ENCODE peak calls at places on chromosomes 6 and 20, in four cellular contexts. V, W, M and Y are unnamed samples.

GRCh38 chr20:22524393-22525015 is 59.9 kb downstream of the FOXA2 start:
- DNase-seq in M (no peak), V (no peak), W (no peak), Y (no peak)

GRCh38 chr6:37324131-37325033 is 29.4 kb upstream of the RNF8 start:
- DNase-seq in V (no peak), M (no peak), W (peak; percentile 36), Y (no peak)

GRCh38 chr6:170051229-170052172 is 239.4 kb downstream of the DLL1 start:
- DNase-seq in M (no peak), W (no peak), V (no peak), Y (no peak)

GRCh38 chr6:9520417-9521151 is 894.3 kb downstream of the TFAP2A start:
- DNase-seq in W (peak; percentile 78), M (no peak), V (no peak), Y (no peak)

GRCh38 chr6:52157301-52157930 is 28.8 kb upstream of the IL17A start:
- DNase-seq in W (no peak), M (no peak), V (no peak), Y (no peak)

GRCh38 chr6:116335612-116336011 is 35.1 kb upstream of the DSE start:
- DNase-seq in V (no peak), W (no peak), M (no peak), Y (no peak)

GRCh38 chr20:47360207-47360488 is 3.6 kb upstream of the ZMYND8 start:
- DNase-seq in M (no peak), W (peak; percentile 73), V (peak; percentile 70), Y (no peak)

GRCh38 chr6:66628917-66629316 is 921.9 kb upstream of the EYS start:
- DNase-seq in M (no peak), W (peak; percentile 49), V (no peak), Y (no peak)

GRCh38 chr6:42190784-42191183 is 4.0 kb downstream of the GUCA1B start:
- DNase-seq in V (peak; percentile 39), M (no peak), W (peak; percentile 79), Y (no peak)

GRCh38 chr6:148422085-148422484 is 79.4 kb downstream of the SASH1 start:
- DNase-seq in W (no peak), M (peak; percentile 17), V (no peak), Y (no peak)

GRCh38 chr6:26272171-26272631 is 92.8 kb upstream of the BTN3A2 start:
- DNase-seq in M (no peak), W (no peak), V (peak; percentile 73), Y (peak; percentile 33)

GRCh38 chr20:50312682-50313187 is 122.1 kb downstream of the CEBPB start:
- DNase-seq in V (no peak), W (peak; percentile 86), M (no peak), Y (no peak)

GRCh38 chr20:3071610-3072529 is at the start of gene OXT:
- DNase-seq in V (peak; percentile 53), W (no peak), M (no peak), Y (peak; percentile 65)

GRCh38 chr6:136985502-136985901 is 59.3 kb downstream of the IL20RA start:
- DNase-seq in W (no peak), V (no peak), M (no peak), Y (no peak)

GRCh38 chr6:16555550-16555949 is 205.7 kb downstream of the ATXN1 start:
- DNase-seq in V (no peak), M (no peak), W (no peak), Y (no peak)

GRCh38 chr6:111781055-111781708 is 92.1 kb downstream of the FYN start:
- DNase-seq in V (peak; percentile 48), W (peak; percentile 61), M (no peak), Y (no peak)

GRCh38 chr6:54060286-54060685 is 51.0 kb upstream of the MLIP start:
- DNase-seq in V (no peak), M (no peak), W (peak; percentile 38), Y (no peak)

GRCh38 chr6:140684776-140685550 is 1310.5 kb upstream of the CITED2 start:
- DNase-seq in V (no peak), W (no peak), M (no peak), Y (no peak)

GRCh38 chr6:135842618-135843392 is 8.7 kb upstream of the PDE7B start:
- DNase-seq in V (no peak), W (no peak), M (peak; percentile 23), Y (no peak)

GRCh38 chr6:136609878-136610706 is 59.9 kb upstream of the MAP7 start:
- DNase-seq in W (peak; percentile 100), V (peak; percentile 69), M (no peak), Y (no peak)

GRCh38 chr20:45998337-45998736 is 10.4 kb upstream of the MMP9 start:
- DNase-seq in W (no peak), M (no peak), V (no peak), Y (no peak)

GRCh38 chr6:15427360-15428070 is 181.6 kb downstream of the JARID2 start:
- DNase-seq in M (no peak), W (peak; percentile 56), V (no peak), Y (no peak)

GRCh38 chr6:53300656-53301551 is 47.8 kb downstream of the ELOVL5 start:
- DNase-seq in V (no peak), W (no peak), M (no peak), Y (peak; percentile 39)

GRCh38 chr6:117496383-117496990 is 14.0 kb downstream of the DCBLD1 start:
- DNase-seq in W (peak; percentile 62), V (no peak), M (no peak), Y (no peak)

GRCh38 chr6:85136310-85136709 is 313.6 kb upstream of the NT5E start:
- DNase-seq in V (no peak), W (no peak), M (no peak), Y (no peak)

GRCh38 chr6:31871068-31871659 is 7.6 kb downstream of the SLC44A4 start:
- DNase-seq in V (peak; percentile 17), M (no peak), W (peak; percentile 20), Y (no peak)

GRCh38 chr20:25045343-25045712 is 12.6 kb downstream of the ACSS1 start:
- DNase-seq in W (no peak), V (no peak), M (no peak), Y (no peak)

GRCh38 chr20:50020283-50020682 is 37.5 kb downstream of the SNAI1 start:
- DNase-seq in V (no peak), W (no peak), M (no peak), Y (no peak)

GRCh38 chr6:11911535-11911934 is 100.6 kb upstream of the HIVEP1 start:
- DNase-seq in W (no peak), M (no peak), V (no peak), Y (no peak)

GRCh38 chr6:120198033-120198432 is 848.5 kb upstream of the MAN1A1 start:
- DNase-seq in W (peak; percentile 92), M (no peak), V (peak; percentile 48), Y (no peak)

GRCh38 chr20:24780648-24781047 is 168.4 kb upstream of the CST7 start:
- DNase-seq in M (no peak), V (no peak), W (no peak), Y (no peak)

GRCh38 chr6:26019261-26019845 is 56.8 kb downstream of the TRIM38 start:
- DNase-seq in W (no peak), V (no peak), M (no peak), Y (no peak)

GRCh38 chr6:85078071-85078470 is 313.7 kb upstream of the TBX18 start:
- DNase-seq in M (no peak), W (peak; percentile 85), V (peak; percentile 64), Y (no peak)

GRCh38 chr20:15332711-15333160 is 995.3 kb upstream of the FLRT3 start:
- DNase-seq in M (no peak), V (no peak), W (no peak), Y (no peak)

GRCh38 chr6:113719545-113719944 is 137.6 kb upstream of the MARCKS start:
- DNase-seq in M (no peak), V (no peak), W (peak; percentile 77), Y (no peak)

GRCh38 chr20:33811763-33812672 is 870 bp downstream of the CHMP4B start:
- DNase-seq in W (peak; percentile 80), V (peak; percentile 86), M (no peak), Y (peak; percentile 11)

GRCh38 chr6:166633732-166634535 is 6.9 kb upstream of the RPS6KA2 start:
- DNase-seq in M (no peak), W (peak; percentile 70), V (no peak), Y (no peak)